ENCODE peak calls at places on chromosomes 7 and 10, in six cellular contexts. One of them, this sample, is unnamed.

GRCh38 chr7:120190109-120190508 is 82.9 kb upstream of the KCND2 start:
- DNase-seq in mucosa of descending colon: no peak
- DNase-seq in coronary artery: no peak
- DNase-seq in brain microvascular endothelial cell: no peak
- DNase-seq in fibroblast of the aortic adventitia: no peak
- DNase-seq in spleen: no peak
- DNase-seq in this sample: no peak

GRCh38 chr10:107417446-107417845 is 252.9 kb upstream of the SORCS1 start:
- DNase-seq in mucosa of descending colon: no peak
- DNase-seq in coronary artery: no peak
- DNase-seq in brain microvascular endothelial cell: no peak
- DNase-seq in fibroblast of the aortic adventitia: no peak
- DNase-seq in spleen: no peak
- DNase-seq in this sample: no peak

GRCh38 chr7:36209814-36210183 is 56.7 kb downstream of the EEPD1 start:
- DNase-seq in mucosa of descending colon: no peak
- DNase-seq in coronary artery: no peak
- DNase-seq in brain microvascular endothelial cell: no peak
- DNase-seq in fibroblast of the aortic adventitia: no peak
- DNase-seq in spleen: no peak
- DNase-seq in this sample: no peak

GRCh38 chr7:40541336-40541735 is 406.5 kb downstream of the SUGCT start:
- DNase-seq in mucosa of descending colon: no peak
- DNase-seq in coronary artery: no peak
- DNase-seq in brain microvascular endothelial cell: no peak
- DNase-seq in fibroblast of the aortic adventitia: peak
- DNase-seq in spleen: no peak
- DNase-seq in this sample: no peak

GRCh38 chr7:30594055-30594539 is 581 bp upstream of the GARS1 start:
- DNase-seq in mucosa of descending colon: peak
- DNase-seq in coronary artery: peak
- DNase-seq in brain microvascular endothelial cell: peak
- DNase-seq in fibroblast of the aortic adventitia: peak
- DNase-seq in spleen: peak
- DNase-seq in this sample: peak

GRCh38 chr10:61899997-61900828 is 1.3 kb upstream of the ARID5B start:
- DNase-seq in mucosa of descending colon: peak
- DNase-seq in coronary artery: peak
- DNase-seq in brain microvascular endothelial cell: peak
- DNase-seq in fibroblast of the aortic adventitia: peak
- DNase-seq in spleen: peak
- DNase-seq in this sample: peak

GRCh38 chr7:55325371-55325792 is 39.8 kb upstream of the LANCL2 start:
- DNase-seq in mucosa of descending colon: no peak
- DNase-seq in coronary artery: no peak
- DNase-seq in brain microvascular endothelial cell: peak
- DNase-seq in fibroblast of the aortic adventitia: peak
- DNase-seq in spleen: no peak
- DNase-seq in this sample: no peak

GRCh38 chr10:72316748-72317435 is 37.8 kb downstream of the DNAJB12 start:
- DNase-seq in mucosa of descending colon: peak
- DNase-seq in coronary artery: peak
- DNase-seq in brain microvascular endothelial cell: no peak
- DNase-seq in fibroblast of the aortic adventitia: no peak
- DNase-seq in spleen: peak
- DNase-seq in this sample: no peak

GRCh38 chr10:88198023-88198422 is 334.6 kb downstream of the PTEN start:
- DNase-seq in mucosa of descending colon: no peak
- DNase-seq in coronary artery: no peak
- DNase-seq in brain microvascular endothelial cell: no peak
- DNase-seq in fibroblast of the aortic adventitia: no peak
- DNase-seq in spleen: no peak
- DNase-seq in this sample: no peak

GRCh38 chr7:43208189-43208588 is 95.7 kb downstream of the HECW1 start:
- DNase-seq in mucosa of descending colon: no peak
- DNase-seq in coronary artery: no peak
- DNase-seq in brain microvascular endothelial cell: no peak
- DNase-seq in fibroblast of the aortic adventitia: no peak
- DNase-seq in spleen: no peak
- DNase-seq in this sample: no peak

GRCh38 chr7:8290645-8291308 is 28.8 kb upstream of the ICA1 start:
- DNase-seq in mucosa of descending colon: no peak
- DNase-seq in coronary artery: no peak
- DNase-seq in brain microvascular endothelial cell: no peak
- DNase-seq in fibroblast of the aortic adventitia: no peak
- DNase-seq in spleen: no peak
- DNase-seq in this sample: no peak

GRCh38 chr7:151012921-151013347 is 11.4 kb downstream of the ATG9B start:
- DNase-seq in mucosa of descending colon: no peak
- DNase-seq in coronary artery: no peak
- DNase-seq in brain microvascular endothelial cell: peak
- DNase-seq in fibroblast of the aortic adventitia: no peak
- DNase-seq in spleen: no peak
- DNase-seq in this sample: no peak

GRCh38 chr7:2496375-2496774 is 20.2 kb upstream of the GRIFIN start:
- DNase-seq in mucosa of descending colon: no peak
- DNase-seq in coronary artery: no peak
- DNase-seq in brain microvascular endothelial cell: no peak
- DNase-seq in fibroblast of the aortic adventitia: no peak
- DNase-seq in spleen: no peak
- DNase-seq in this sample: no peak

GRCh38 chr10:62437696-62438095 is 63.5 kb downstream of the ZNF365 start:
- DNase-seq in mucosa of descending colon: no peak
- DNase-seq in coronary artery: no peak
- DNase-seq in brain microvascular endothelial cell: peak
- DNase-seq in fibroblast of the aortic adventitia: peak
- DNase-seq in spleen: no peak
- DNase-seq in this sample: no peak

GRCh38 chr7:154299736-154300135 is 247.5 kb downstream of the DPP6 start:
- DNase-seq in mucosa of descending colon: no peak
- DNase-seq in coronary artery: no peak
- DNase-seq in brain microvascular endothelial cell: no peak
- DNase-seq in fibroblast of the aortic adventitia: no peak
- DNase-seq in spleen: peak
- DNase-seq in this sample: no peak

GRCh38 chr10:89458760-89459159 is 44.4 kb downstream of the IFIT5 start:
- DNase-seq in mucosa of descending colon: no peak
- DNase-seq in coronary artery: no peak
- DNase-seq in brain microvascular endothelial cell: no peak
- DNase-seq in fibroblast of the aortic adventitia: peak
- DNase-seq in spleen: no peak
- DNase-seq in this sample: no peak

GRCh38 chr10:5971886-5972285 is 5.5 kb downstream of the IL15RA start:
- DNase-seq in mucosa of descending colon: no peak
- DNase-seq in coronary artery: no peak
- DNase-seq in brain microvascular endothelial cell: no peak
- DNase-seq in fibroblast of the aortic adventitia: no peak
- DNase-seq in spleen: no peak
- DNase-seq in this sample: no peak

GRCh38 chr10:6061056-6061455 is 1.1 kb downstream of the IL2RA start:
- DNase-seq in mucosa of descending colon: no peak
- DNase-seq in coronary artery: no peak
- DNase-seq in brain microvascular endothelial cell: no peak
- DNase-seq in fibroblast of the aortic adventitia: no peak
- DNase-seq in spleen: no peak
- DNase-seq in this sample: no peak

GRCh38 chr7:17593854-17594419 is 295.5 kb downstream of the AHR start:
- DNase-seq in mucosa of descending colon: no peak
- DNase-seq in coronary artery: no peak
- DNase-seq in brain microvascular endothelial cell: no peak
- DNase-seq in fibroblast of the aortic adventitia: peak
- DNase-seq in spleen: no peak
- DNase-seq in this sample: no peak

GRCh38 chr7:2609001-2609411 is 22.8 kb upstream of the TTYH3 start:
- DNase-seq in mucosa of descending colon: no peak
- DNase-seq in coronary artery: no peak
- DNase-seq in brain microvascular endothelial cell: no peak
- DNase-seq in fibroblast of the aortic adventitia: peak
- DNase-seq in spleen: no peak
- DNase-seq in this sample: no peak

GRCh38 chr7:101216001-101216859 is 1.2 kb downstream of the PLOD3 start:
- DNase-seq in mucosa of descending colon: peak
- DNase-seq in coronary artery: no peak
- DNase-seq in brain microvascular endothelial cell: peak
- DNase-seq in fibroblast of the aortic adventitia: no peak
- DNase-seq in spleen: no peak
- DNase-seq in this sample: no peak

GRCh38 chr7:69597278-69598076 is 798 bp upstream of the AUTS2 start:
- DNase-seq in mucosa of descending colon: peak
- DNase-seq in coronary artery: peak
- DNase-seq in brain microvascular endothelial cell: no peak
- DNase-seq in fibroblast of the aortic adventitia: no peak
- DNase-seq in spleen: peak
- DNase-seq in this sample: peak

GRCh38 chr7:50657341-50657873 is 92.2 kb upstream of the DDC start:
- DNase-seq in mucosa of descending colon: no peak
- DNase-seq in coronary artery: peak
- DNase-seq in brain microvascular endothelial cell: peak
- DNase-seq in fibroblast of the aortic adventitia: peak
- DNase-seq in spleen: no peak
- DNase-seq in this sample: no peak

GRCh38 chr7:133854739-133855138 is 272.4 kb upstream of the LRGUK start:
- DNase-seq in mucosa of descending colon: no peak
- DNase-seq in coronary artery: no peak
- DNase-seq in brain microvascular endothelial cell: peak
- DNase-seq in fibroblast of the aortic adventitia: peak
- DNase-seq in spleen: no peak
- DNase-seq in this sample: no peak

DNA sequence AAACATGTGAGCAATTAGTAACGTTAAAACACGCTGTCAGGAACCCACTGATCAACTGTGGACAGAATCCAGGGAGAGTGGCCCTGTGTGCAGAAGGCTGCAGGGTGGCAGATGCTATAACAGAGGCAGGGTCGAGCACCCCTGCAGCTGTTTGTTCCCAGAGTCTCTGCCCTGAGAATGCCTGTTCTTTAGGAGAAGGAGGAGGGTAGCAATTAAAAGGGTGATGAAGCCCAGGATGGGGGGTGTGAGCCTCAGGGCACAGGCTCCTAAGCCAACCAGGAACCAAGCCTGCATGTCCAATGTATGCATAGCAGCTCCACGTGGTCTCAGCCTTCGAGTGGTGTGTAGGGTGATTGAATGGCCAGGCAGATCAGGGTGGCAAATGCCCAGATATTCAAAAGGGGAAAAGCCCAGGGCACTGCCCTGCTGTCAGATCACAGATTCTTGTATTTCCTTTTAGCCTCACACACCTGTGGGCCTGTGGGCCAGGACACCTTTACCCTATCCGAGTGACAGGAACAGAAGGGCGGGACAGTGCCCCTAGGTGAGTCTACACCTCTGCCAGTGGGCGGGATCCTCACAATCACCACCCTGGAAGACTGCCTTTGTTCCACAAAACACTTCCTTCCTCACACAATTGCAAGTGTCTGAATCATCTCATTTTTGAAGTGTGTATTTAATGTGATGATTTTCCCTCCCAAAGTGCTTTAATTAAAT is 7.3 kb downstream of the WDFY4 start:
- DNase-seq in mucosa of descending colon: no peak
- DNase-seq in coronary artery: no peak
- DNase-seq in brain microvascular endothelial cell: no peak
- DNase-seq in fibroblast of the aortic adventitia: no peak
- DNase-seq in spleen: no peak
- DNase-seq in this sample: no peak
- TF ChIP-seq CTCF in mucosa of descending colon: no peak
- TF ChIP-seq CTCF in coronary artery: no peak
- TF ChIP-seq CTCF in brain microvascular endothelial cell: no peak
- TF ChIP-seq CTCF in fibroblast of the aortic adventitia: no peak
- TF ChIP-seq CTCF in spleen: no peak
- TF ChIP-seq CTCF in this sample: no peak

DNA sequence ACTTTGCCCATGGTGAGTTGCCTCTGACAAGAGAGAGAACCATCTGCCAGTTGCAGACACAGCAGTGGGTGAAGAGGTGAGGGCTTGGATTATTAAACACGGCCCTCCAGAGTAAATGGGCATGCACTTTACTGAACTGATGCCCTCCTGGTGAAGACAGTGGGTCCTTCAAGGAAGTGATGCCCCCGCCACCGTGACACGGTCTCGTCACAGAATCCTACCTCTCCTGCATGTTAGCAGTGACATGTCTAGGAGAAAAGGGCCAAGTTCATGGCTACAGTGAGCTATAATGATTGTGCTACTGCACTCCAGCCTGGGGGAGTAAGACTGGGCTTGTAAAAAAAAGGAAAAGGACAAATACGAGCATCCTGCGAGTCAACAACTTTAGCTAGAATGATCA is 2.4 kb downstream of the BNIP3 start:
- DNase-seq in mucosa of descending colon: no peak
- DNase-seq in coronary artery: no peak
- DNase-seq in brain microvascular endothelial cell: no peak
- DNase-seq in fibroblast of the aortic adventitia: no peak
- DNase-seq in spleen: peak
- DNase-seq in this sample: no peak
- TF ChIP-seq CTCF in mucosa of descending colon: no peak
- TF ChIP-seq CTCF in coronary artery: no peak
- TF ChIP-seq CTCF in brain microvascular endothelial cell: no peak
- TF ChIP-seq CTCF in fibroblast of the aortic adventitia: no peak
- TF ChIP-seq CTCF in spleen: no peak
- TF ChIP-seq CTCF in this sample: no peak

DNA sequence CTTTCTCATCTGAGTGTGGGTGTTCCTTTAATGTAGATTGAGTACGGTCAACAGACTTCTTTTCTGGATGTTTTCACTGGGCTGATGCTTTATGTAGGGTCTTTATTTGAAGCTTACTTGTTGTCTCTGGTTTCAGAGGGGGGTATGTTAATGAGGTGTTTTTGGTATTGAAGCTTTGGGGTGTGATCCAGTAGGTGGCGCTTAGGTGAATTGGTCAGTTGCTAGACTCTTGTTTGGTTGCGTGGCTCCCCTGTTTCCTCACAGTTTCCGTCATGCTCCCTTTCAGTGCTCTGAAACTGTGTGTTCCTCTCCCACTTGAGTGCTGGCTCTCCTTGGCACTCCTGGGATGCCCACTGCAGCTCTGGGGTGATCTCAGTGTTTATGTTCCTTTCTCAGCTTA is 80.8 kb downstream of the FANK1 start:
- DNase-seq in mucosa of descending colon: no peak
- DNase-seq in coronary artery: no peak
- DNase-seq in brain microvascular endothelial cell: no peak
- DNase-seq in fibroblast of the aortic adventitia: no peak
- DNase-seq in spleen: no peak
- DNase-seq in this sample: no peak
- TF ChIP-seq CTCF in mucosa of descending colon: no peak
- TF ChIP-seq CTCF in coronary artery: no peak
- TF ChIP-seq CTCF in brain microvascular endothelial cell: peak
- TF ChIP-seq CTCF in fibroblast of the aortic adventitia: no peak
- TF ChIP-seq CTCF in spleen: no peak
- TF ChIP-seq CTCF in this sample: no peak

DNA sequence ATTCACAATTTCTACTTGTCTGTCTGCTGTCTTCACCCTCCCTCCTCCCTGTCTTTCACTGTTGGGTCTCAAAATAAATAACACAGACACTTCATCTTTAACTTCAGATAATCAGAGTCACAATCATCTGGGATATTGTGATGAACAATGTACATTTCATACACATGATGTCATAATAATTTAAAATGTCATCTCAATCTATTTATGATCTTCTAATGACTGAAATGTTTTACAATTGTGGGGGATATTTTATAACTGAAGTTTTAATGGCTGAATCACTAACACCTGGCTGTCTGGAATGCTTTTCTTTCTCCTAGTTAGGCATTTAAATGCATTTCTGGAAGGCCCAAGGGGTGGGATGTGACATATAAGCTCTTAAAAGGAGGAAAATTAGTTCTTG is 859.8 kb downstream of the LRMDA start:
- DNase-seq in mucosa of descending colon: no peak
- DNase-seq in coronary artery: no peak
- DNase-seq in brain microvascular endothelial cell: no peak
- DNase-seq in fibroblast of the aortic adventitia: no peak
- DNase-seq in spleen: no peak
- DNase-seq in this sample: no peak
- TF ChIP-seq CTCF in mucosa of descending colon: no peak
- TF ChIP-seq CTCF in coronary artery: no peak
- TF ChIP-seq CTCF in brain microvascular endothelial cell: no peak
- TF ChIP-seq CTCF in fibroblast of the aortic adventitia: no peak
- TF ChIP-seq CTCF in spleen: no peak
- TF ChIP-seq CTCF in this sample: no peak